ENCODE peak calls at places on chromosomes 2 and 18, in nine cellular contexts. Y is thoracic aorta; R is activated CD8-positive, alpha-beta memory T cell treated with anti-CD3 and anti-CD28 coated beads for 4 hours; H is stimulated activated CD4-positive, alpha-beta T cell treated with anti-CD3 and anti-CD28 coated beads, Interleukin-1b, Interleukin-23, amount 100 ng/mL, for 48 hours; B is KBM-7; L is fibroblast of lung; M is retinal pigment epithelial cell; O is RWPE1; X is AML-193. N is an unnamed sample.

GRCh38 chr2:234308814-234309195 is 188.1 kb downstream of the ARL4C start:
- DNase-seq in R (no peak), L (peak; percentile 90), O (no peak), B (peak; percentile 5), X (no peak), H (peak; percentile 87), Y (no peak), M (no peak), N (no peak)

GRCh38 chr18:75524852-75525251 is 97.3 kb upstream of the SMIM21 start:
- DNase-seq in H (no peak), M (no peak), R (no peak), Y (no peak), B (no peak), X (no peak), O (no peak), L (no peak), N (no peak)

GRCh38 chr2:101340141-101340541 is 31.6 kb upstream of the RNF149 start:
- DNase-seq in L (peak; percentile 26), R (no peak), O (no peak), M (no peak), H (no peak), X (peak; percentile 24), Y (no peak), B (peak; percentile 50), N (peak; percentile 25)

GRCh38 chr2:27262379-27263286 is at the start of gene SLC30A3:
- DNase-seq in R (peak; percentile 35), X (no peak), L (no peak), M (no peak), O (peak; percentile 71), H (peak; percentile 70), B (peak; percentile 77), Y (no peak), N (no peak)

GRCh38 chr2:85878719-85879390 is 9.9 kb downstream of the ST3GAL5 start:
- DNase-seq in M (no peak), X (no peak), Y (no peak), H (no peak), B (no peak), O (no peak), R (no peak), L (peak; percentile 90), N (no peak)

GRCh38 chr2:23824777-23825212 is 102.1 kb downstream of the ATAD2B start:
- DNase-seq in B (peak; percentile 73), M (no peak), L (peak; percentile 33), H (no peak), X (peak; percentile 62), R (no peak), O (peak; percentile 43), Y (no peak), N (no peak)

GRCh38 chr18:50662177-50662576 is 102.3 kb downstream of the MAPK4 start:
- DNase-seq in O (no peak), X (peak; percentile 8), H (no peak), R (no peak), B (peak; percentile 42), M (no peak), L (no peak), Y (no peak), N (no peak)

GRCh38 chr2:152047826-152048476 is 50.9 kb downstream of the CACNB4 start:
- DNase-seq in R (no peak), Y (no peak), M (no peak), L (no peak), X (peak; percentile 26), H (no peak), O (no peak), B (peak; percentile 39), N (no peak)

GRCh38 chr2:109238580-109238979 is 109.6 kb downstream of the SH3RF3 start:
- DNase-seq in M (no peak), Y (peak; percentile 41), H (peak; percentile 19), X (peak; percentile 96), L (peak; percentile 69), R (no peak), O (peak; percentile 72), B (peak; percentile 79), N (peak; percentile 96)

GRCh38 chr2:84838434-84839145 is 42.3 kb downstream of the TRABD2A start:
- DNase-seq in X (no peak), O (no peak), L (peak; percentile 80), Y (no peak), M (no peak), H (no peak), R (no peak), B (no peak), N (no peak)

GRCh38 chr2:28662044-28662443 is 89.6 kb upstream of the PPP1CB start:
- DNase-seq in X (no peak), O (peak; percentile 60), H (no peak), R (no peak), Y (no peak), B (no peak), L (no peak), M (no peak), N (no peak)

GRCh38 chr2:230819433-230819832 is 45.3 kb upstream of the ITM2C start:
- DNase-seq in X (no peak), L (no peak), R (no peak), Y (no peak), B (no peak), O (no peak), M (no peak), H (no peak), N (no peak)

GRCh38 chr2:215435261-215435808 is 533 bp downstream of the FN1 start:
- DNase-seq in B (peak; percentile 8), O (peak; percentile 13), X (no peak), H (no peak), Y (no peak), M (no peak), R (no peak), L (no peak), N (no peak)

GRCh38 chr2:28544915-28545589 is 49.2 kb downstream of the PLB1 start:
- DNase-seq in R (no peak), B (no peak), Y (no peak), O (no peak), X (no peak), M (no peak), H (no peak), L (peak; percentile 12), N (no peak)

GRCh38 chr2:70140978-70141753 is 49.7 kb downstream of the C2orf42 start:
- DNase-seq in X (peak; percentile 73), O (peak; percentile 87), H (peak; percentile 77), L (peak; percentile 40), M (no peak), Y (peak; percentile 37), B (peak; percentile 70), R (no peak), N (peak; percentile 46)

GRCh38 chr2:60544059-60544458 is 9.4 kb downstream of the BCL11A start:
- DNase-seq in Y (no peak), L (peak; percentile 23), B (no peak), O (no peak), H (no peak), X (no peak), M (no peak), R (no peak), N (peak; percentile 12)

GRCh38 chr2:216371756-216372702 is at the start of gene MARCHF4:
- DNase-seq in R (peak; percentile 36), M (no peak), B (peak; percentile 75), O (peak; percentile 65), Y (peak; percentile 18), H (peak; percentile 57), X (no peak), L (peak; percentile 87), N (no peak)

GRCh38 chr2:52475600-52475999 is 1292.0 kb upstream of the CHAC2 start:
- DNase-seq in B (no peak), H (no peak), R (no peak), O (no peak), Y (no peak), X (no peak), M (no peak), L (no peak), N (no peak)

GRCh38 chr18:45801396-45802004 is 24.0 kb upstream of the SIGLEC15 start:
- DNase-seq in O (no peak), L (no peak), H (no peak), X (peak; percentile 43), B (no peak), Y (no peak), R (no peak), M (no peak), N (no peak)

GRCh38 chr18:2900742-2901404 is 54.1 kb downstream of the EMILIN2 start:
- DNase-seq in Y (no peak), M (no peak), L (no peak), O (no peak), B (no peak), H (no peak), X (no peak), R (no peak), N (no peak)

GRCh38 chr2:209091026-209091425 is 332.8 kb upstream of the MAP2 start:
- DNase-seq in H (no peak), Y (no peak), O (no peak), B (no peak), L (peak; percentile 7), R (no peak), X (no peak), M (peak; percentile 62), N (no peak)

GRCh38 chr2:72150157-72150960 is 2.7 kb upstream of the CYP26B1 start:
- DNase-seq in X (peak; percentile 2), Y (no peak), H (peak; percentile 61), O (peak; percentile 76), R (peak; percentile 20), L (peak; percentile 56), B (peak; percentile 75), M (peak; percentile 21), N (no peak)

GRCh38 chr2:159010963-159011362 is 42.5 kb downstream of the TANC1 start:
- DNase-seq in R (no peak), B (no peak), L (peak; percentile 66), O (no peak), H (no peak), X (no peak), M (no peak), Y (no peak), N (no peak)

GRCh38 chr2:238151628-238152235 is 7.0 kb upstream of the ERFE start:
- DNase-seq in L (no peak), Y (no peak), X (no peak), R (no peak), M (no peak), O (no peak), B (no peak), H (no peak), N (no peak)

GRCh38 chr2:241214766-241215165 is 26.3 kb downstream of the ANO7 start:
- DNase-seq in H (no peak), Y (no peak), L (no peak), O (no peak), X (no peak), R (no peak), B (no peak), M (no peak), N (no peak)

GRCh38 chr2:40282428-40282827 is 169.5 kb downstream of the SLC8A1 start:
- DNase-seq in M (no peak), H (no peak), L (no peak), B (no peak), X (no peak), O (no peak), Y (no peak), R (no peak), N (no peak)

GRCh38 chr2:146927080-146927714 is 917.6 kb upstream of the ACVR2A start:
- DNase-seq in R (no peak), X (no peak), Y (no peak), B (no peak), M (peak; percentile 31), O (peak; percentile 46), H (no peak), L (peak; percentile 43), N (no peak)

GRCh38 chr2:190856985-190857384 is 23.6 kb upstream of the GLS start:
- DNase-seq in B (peak; percentile 10), L (no peak), R (no peak), H (no peak), O (no peak), X (no peak), Y (no peak), M (no peak), N (no peak)

GRCh38 chr18:76937597-76937996 is 115.2 kb downstream of the ZNF236 start:
- DNase-seq in O (no peak), M (no peak), X (no peak), B (no peak), H (no peak), Y (no peak), R (no peak), L (peak; percentile 7), N (no peak)

GRCh38 chr2:65608966-65609365 is 176.6 kb upstream of the SPRED2 start:
- DNase-seq in O (no peak), B (no peak), H (no peak), L (no peak), R (no peak), X (no peak), M (no peak), Y (no peak), N (no peak)

GRCh38 chr2:117835990-117836760 is 21.7 kb downstream of the DDX18 start:
- DNase-seq in M (peak; percentile 39), Y (peak; percentile 31), L (peak; percentile 76), O (peak; percentile 53), B (no peak), X (no peak), R (peak; percentile 12), H (peak; percentile 59), N (no peak)